ENCODE peak calls at places on chromosome 19, in six cellular contexts. G is H1, C is HepG2, J is GM12891, S is GM12878, B is K562. I is an unnamed sample.
A peak's percentile ranks its signal among the peaks of the same experiment; 100 is the strongest.

GRCh38 chr19:5908773-5909442 is 4.2 kb downstream of the VMAC start:
- DNase-seq in S (no peak), C (peak; percentile 92), B (no peak), J (no peak), G (no peak), I (no peak)

GRCh38 chr19:29376855-29377354 is 148.9 kb upstream of the VSTM2B start:
- DNase-seq in B (no peak), C (no peak), S (no peak), G (peak; percentile 22), J (no peak), I (no peak)

GRCh38 chr19:34337747-34338146 is 27.2 kb upstream of the GPI start:
- DNase-seq in J (no peak), S (no peak), C (no peak), G (no peak), B (no peak), I (no peak)

GRCh38 chr19:52935434-52935833 is 12.2 kb upstream of the ZNF888 start:
- DNase-seq in G (no peak), C (no peak), B (peak; percentile 76), S (no peak), J (no peak), I (no peak)

GRCh38 chr19:2942928-2943640 is 1.7 kb downstream of the ZNF77 start:
- DNase-seq in C (peak; percentile 52), B (no peak), S (no peak), J (no peak), G (no peak), I (no peak)

GRCh38 chr19:3950871-3951861 is 18.3 kb downstream of the NMRK2 start:
- DNase-seq in S (no peak), J (no peak), B (peak; percentile 91), C (no peak), G (no peak), I (no peak)

GRCh38 chr19:14349426-14349825 is 31.8 kb upstream of the ADGRE5 start:
- DNase-seq in B (no peak), C (no peak), G (no peak), S (no peak), J (no peak), I (no peak)

GRCh38 chr19:35005256-35005977 is 5.3 kb downstream of the GRAMD1A start:
- DNase-seq in J (no peak), B (no peak), C (peak; percentile 50), S (no peak), G (no peak), I (no peak)

GRCh38 chr19:10274589-10274988 is 3.7 kb downstream of the ICAM1 start:
- DNase-seq in S (no peak), C (no peak), G (no peak), J (no peak), B (no peak), I (no peak)

DNA sequence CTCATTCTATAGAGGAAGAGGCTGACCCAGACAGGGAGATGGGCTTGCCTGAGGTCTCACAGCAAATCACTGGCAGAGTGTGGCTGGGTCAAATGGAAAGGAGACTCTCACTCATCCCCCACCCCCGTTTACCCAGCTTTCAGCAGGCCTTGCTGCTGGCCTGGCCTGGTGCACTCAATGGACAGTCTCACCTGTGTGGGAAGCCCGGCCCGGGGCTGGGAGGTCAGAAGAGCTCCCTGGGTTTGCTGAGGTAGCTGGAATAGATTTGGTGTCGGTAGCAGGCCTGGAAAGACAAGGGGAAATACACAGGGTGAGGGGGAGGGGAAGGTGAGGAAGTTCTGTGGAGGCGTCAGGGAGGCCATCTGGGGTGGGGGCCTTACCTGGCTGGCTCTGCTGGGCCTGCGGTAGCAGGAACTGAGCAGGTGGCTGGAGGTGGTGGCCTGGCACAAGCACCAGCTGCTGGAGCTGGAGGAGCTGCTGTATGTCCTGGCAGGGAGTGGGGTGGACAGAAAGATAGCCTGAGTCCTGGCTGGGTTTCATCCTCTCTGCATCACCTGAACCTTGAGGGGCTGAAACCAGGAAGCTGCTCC is 23.5 kb downstream of the ZNF574 start:
- DNase-seq in J (no peak), G (no peak), B (no peak), C (no peak), S (no peak), I (no peak)
- TF ChIP-seq TAF1 in J (no peak), G (no peak), B (no peak), C (no peak), S (no peak), I (no peak)

DNA sequence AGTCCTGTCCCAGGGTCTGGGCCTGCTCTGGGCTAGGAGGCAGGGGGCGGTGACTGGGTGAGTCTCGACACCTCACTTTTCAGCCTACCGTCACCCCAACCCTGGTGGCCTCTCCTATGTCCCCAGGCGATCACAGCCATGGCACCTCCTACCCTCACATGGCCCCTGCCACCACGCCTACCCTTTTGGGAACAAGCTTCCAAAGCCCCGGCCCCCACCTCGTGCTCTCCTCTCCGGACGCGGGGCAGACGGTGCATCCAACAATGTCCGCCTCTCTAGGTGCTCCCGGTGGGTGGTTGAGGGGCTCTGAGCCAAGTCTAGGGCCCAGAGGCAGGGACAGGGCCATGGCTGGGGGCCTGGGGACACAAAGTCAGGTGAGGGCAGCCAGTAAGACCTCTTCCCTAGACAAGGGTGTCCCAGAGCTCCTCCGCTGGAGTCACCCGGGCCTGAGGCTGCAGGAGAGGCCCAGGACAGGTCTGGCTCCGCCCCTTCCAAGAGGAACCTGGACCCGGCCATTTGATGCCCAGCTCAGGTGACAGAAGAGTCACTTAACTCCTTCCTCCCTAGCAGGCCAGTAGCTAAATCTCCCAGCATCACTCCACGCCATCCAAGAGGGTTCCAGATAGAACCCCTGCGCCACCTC is at the start of gene SYNE4:
- DNase-seq in G (peak; percentile 81), J (no peak), C (peak; percentile 77), S (no peak), B (no peak), I (no peak)
- TF ChIP-seq POLR2A in G (peak; percentile 67), J (no peak), C (peak; percentile 80), S (no peak), B (no peak), I (no peak)

DNA sequence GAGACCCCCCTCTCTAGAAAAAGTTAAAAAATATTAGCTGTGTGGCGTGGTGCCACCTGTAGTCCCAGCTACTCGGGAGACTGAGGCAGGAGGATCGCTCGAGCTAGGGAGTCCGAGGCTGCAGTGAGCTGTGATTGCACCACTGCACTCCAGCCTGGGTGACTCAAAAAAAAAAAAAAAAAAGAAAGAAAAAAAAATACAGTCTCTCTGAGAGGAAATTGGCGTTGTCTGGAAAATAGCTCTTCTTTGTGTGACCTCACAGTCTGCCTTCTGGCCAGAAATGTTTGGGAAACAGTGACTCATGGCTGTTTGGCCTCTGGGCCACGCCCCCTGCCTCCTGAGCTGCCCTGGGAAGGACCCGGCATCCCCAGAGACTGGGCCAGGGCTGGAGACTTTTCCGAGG is 10.7 kb downstream of the MARCHF2 start:
- DNase-seq in B (peak; percentile 92), C (peak; percentile 93), J (no peak), G (no peak), S (no peak), I (no peak)
- TF ChIP-seq POLR2AphosphoS5 in B (no peak), C (peak; percentile 27), J (no peak), G (no peak), S (no peak), I (no peak)

GRCh38 chr19:48468806-48469055 is 438 bp upstream of the CYTH2 start:
- DNase-seq in B (no peak), G (no peak), J (no peak), S (no peak), C (no peak), I (no peak)
- TF ChIP-seq TAF1 in B (no peak), G (no peak), J (no peak), S (no peak), C (no peak), I (no peak)